ENCODE peak calls at places on chromosomes 5 and 9, in ten cellular contexts. A is heart right ventricle; Y is A549; T is neuronal stem cell; D is effector memory CD4-positive, alpha-beta T cell; Z is small intestine; P is lower lobe of right lung; J is CD4-positive, alpha-beta T cell; N is aorta; I is mammary epithelial cell. Q is an unnamed sample.

GRCh38 chr5:151313357-151313756 is 9.8 kb upstream of the SLC36A3 start:
- DNase-seq in A (no peak), Y (no peak), T (no peak), D (no peak), Z (no peak), P (no peak), J (no peak), N (no peak), I (no peak), Q (no peak)

GRCh38 chr9:38432922-38433510 is 8.8 kb upstream of the IGFBPL1 start:
- DNase-seq in A (no peak), Y (peak; percentile 34), T (no peak), D (no peak), Z (peak; percentile 30), P (no peak), J (no peak), N (no peak), I (peak; percentile 21), Q (no peak)

GRCh38 chr5:126108505-126108904 is 314.7 kb upstream of the GRAMD2B start:
- DNase-seq in A (no peak), Y (no peak), T (no peak), D (no peak), Z (no peak), P (no peak), J (no peak), N (no peak), I (peak; percentile 79), Q (no peak)

GRCh38 chr5:43140286-43140685 is 19.6 kb downstream of the ZNF131 start:
- DNase-seq in A (no peak), Y (no peak), T (no peak), D (no peak), Z (no peak), P (no peak), J (no peak), N (no peak), I (no peak), Q (no peak)

GRCh38 chr5:55437452-55437851 is 97.3 kb downstream of the PLPP1 start:
- DNase-seq in A (no peak), Y (no peak), T (no peak), D (no peak), Z (no peak), P (no peak), J (no peak), N (no peak), I (no peak), Q (no peak)

GRCh38 chr9:14106699-14107098 is 207.2 kb downstream of the NFIB start:
- DNase-seq in A (no peak), Y (no peak), T (no peak), D (no peak), Z (no peak), P (no peak), J (no peak), N (no peak), I (no peak), Q (no peak)

GRCh38 chr9:18662320-18662719 is 188.4 kb downstream of the ADAMTSL1 start:
- DNase-seq in A (no peak), Y (no peak), T (no peak), D (no peak), Z (no peak), P (no peak), J (no peak), N (no peak), I (no peak), Q (no peak)

GRCh38 chr9:116383956-116384355 is 230.4 kb downstream of the PAPPA start:
- DNase-seq in A (no peak), Y (no peak), T (no peak), D (no peak), Z (no peak), P (no peak), J (no peak), N (no peak), I (no peak), Q (no peak)

GRCh38 chr9:113738898-113739604 is 137.1 kb upstream of the ZNF618 start:
- DNase-seq in A (no peak), Y (no peak), T (no peak), D (no peak), Z (no peak), P (no peak), J (no peak), N (no peak), I (no peak), Q (no peak)

GRCh38 chr5:40084614-40085013 is 595.1 kb upstream of the PTGER4 start:
- DNase-seq in A (no peak), Y (no peak), T (no peak), D (no peak), Z (no peak), P (no peak), J (no peak), N (no peak), I (no peak), Q (no peak)
- H3K27ac ChIP-seq in A (no peak overlapping the region), Y (no peak overlapping the region), T (no peak overlapping the region), D (no peak overlapping the region), Z (no peak overlapping the region), P (no peak overlapping the region), J (no peak overlapping the region), N (no peak overlapping the region), I (no peak overlapping the region), Q (no peak overlapping the region)

DNA sequence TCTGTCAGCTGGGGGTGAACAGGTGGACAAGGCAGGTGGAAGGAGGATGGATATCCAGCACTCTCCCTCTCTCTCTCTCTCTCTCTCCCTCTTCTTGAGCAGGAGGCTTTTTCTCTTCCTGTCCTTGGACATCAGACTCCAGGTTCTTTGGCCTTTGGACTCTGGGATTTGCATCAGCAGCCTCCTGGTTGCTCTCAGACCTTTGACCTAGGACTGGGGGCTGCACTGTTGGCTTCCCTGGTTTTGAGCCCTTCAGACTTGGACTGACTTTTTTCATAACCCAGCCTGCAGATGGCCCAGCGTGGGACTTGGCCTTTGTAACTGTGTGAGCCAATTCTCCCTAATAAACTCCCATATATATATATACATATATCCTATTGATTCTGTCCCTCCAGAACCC is 35.0 kb upstream of the SEMA4D start:
- DNase-seq in A (no peak), Y (no peak), T (no peak), D (no peak), Z (peak; percentile 29), P (no peak), J (no peak), N (no peak), I (no peak), Q (no peak)
- H3K27ac ChIP-seq in A (no peak overlapping the region), Y (no peak overlapping the region), T (no peak overlapping the region), D (no peak overlapping the region), Z (no peak overlapping the region), P (no peak overlapping the region), J (no peak overlapping the region), N (no peak overlapping the region), I (no peak overlapping the region), Q (no peak overlapping the region)

DNA sequence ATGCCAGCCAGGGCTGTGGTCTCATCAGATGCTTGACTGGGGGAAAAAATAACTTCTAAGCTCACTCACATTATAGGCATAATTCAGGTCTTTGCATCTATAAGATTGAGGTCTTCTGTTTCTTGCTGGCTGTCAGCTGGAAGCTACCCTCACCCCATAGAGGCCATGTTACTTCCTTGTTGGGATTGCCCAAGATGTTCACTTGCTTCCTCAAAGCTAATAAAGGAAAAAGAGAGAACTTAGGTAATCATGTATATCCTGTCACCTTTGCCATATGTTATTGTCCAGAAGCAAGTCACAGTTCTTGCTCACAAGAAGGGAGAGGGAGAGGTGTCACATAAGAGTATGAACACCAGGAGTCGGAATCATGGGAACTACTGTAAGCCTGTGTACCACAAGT is 38.6 kb upstream of the ANKRD34B start:
- DNase-seq in A (no peak), Y (no peak), T (no peak), D (no peak), Z (no peak), P (no peak), J (no peak), N (no peak), I (no peak), Q (no peak)
- H3K27ac ChIP-seq in A (no peak overlapping the region), Y (no peak overlapping the region), T (no peak overlapping the region), D (no peak overlapping the region), Z (no peak overlapping the region), P (no peak overlapping the region), J (no peak overlapping the region), N (no peak overlapping the region), I (no peak overlapping the region), Q (no peak overlapping the region)

GRCh38 chr9:112620353-112620752 is 97.6 kb downstream of the INIP start:
- DNase-seq in A (no peak), Y (no peak), T (no peak), D (no peak), Z (peak; percentile 66), P (no peak), J (no peak), N (no peak), I (no peak), Q (no peak)
- H3K27ac ChIP-seq in A (no peak overlapping the region), Y (no peak overlapping the region), T (no peak overlapping the region), D (no peak overlapping the region), Z (no peak overlapping the region), P (no peak overlapping the region), J (no peak overlapping the region), N (no peak overlapping the region), I (no peak overlapping the region), Q (no peak overlapping the region)

GRCh38 chr5:167631191-167631590 is 660.3 kb upstream of the WWC1 start:
- DNase-seq in A (no peak), Y (no peak), T (no peak), D (no peak), Z (no peak), P (no peak), J (no peak), N (no peak), I (no peak), Q (no peak)
- H3K27ac ChIP-seq in A (no peak overlapping the region), Y (no peak overlapping the region), T (no peak overlapping the region), D (no peak overlapping the region), Z (no peak overlapping the region), P (no peak overlapping the region), J (no peak overlapping the region), N (no peak overlapping the region), I (no peak overlapping the region), Q (no peak overlapping the region)

DNA sequence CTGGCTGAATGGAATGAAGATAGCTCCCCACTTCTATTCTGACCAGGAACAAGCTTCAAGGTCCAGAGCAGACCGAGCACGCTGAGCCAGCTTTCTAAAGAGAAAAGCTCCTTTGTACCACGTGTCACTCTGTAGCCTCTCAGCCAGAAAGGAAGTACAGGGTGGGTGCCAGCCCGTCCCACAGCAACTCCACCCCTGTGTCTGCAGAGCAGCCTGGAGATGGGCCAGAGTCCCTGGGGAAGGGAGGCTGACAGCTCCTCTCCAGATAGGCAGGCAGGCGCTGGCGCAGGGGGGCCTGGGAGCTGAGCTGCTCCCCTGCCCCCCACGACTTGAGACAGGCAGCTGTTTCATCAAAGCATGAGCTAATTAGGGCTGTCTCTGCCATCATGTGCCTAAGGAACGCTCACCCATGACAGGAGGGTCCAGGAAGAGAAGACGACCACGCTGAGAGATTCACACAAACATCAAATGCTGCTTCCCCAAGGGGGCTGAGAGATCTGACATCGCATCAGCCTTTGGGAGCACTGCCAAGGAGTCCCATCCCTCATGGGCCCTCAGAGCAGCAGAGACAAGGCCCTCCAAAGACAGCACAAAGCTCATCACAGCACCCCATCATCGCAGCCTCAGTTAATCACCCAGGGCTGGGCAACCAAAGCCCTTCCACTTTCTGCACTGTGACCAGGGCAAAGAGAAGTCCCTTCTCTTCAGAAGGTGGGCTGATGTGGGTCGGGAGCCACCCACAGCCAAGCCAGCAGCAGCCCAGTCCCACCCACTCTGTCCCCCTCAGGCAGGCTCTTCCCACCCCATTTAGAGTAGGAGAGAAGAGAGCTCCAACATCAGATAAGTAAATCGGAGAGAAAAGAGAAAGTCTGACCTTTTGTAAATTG is 78.5 kb upstream of the LRRTM2 start:
- DNase-seq in A (peak; percentile 91), Y (no peak), T (no peak), D (no peak), Z (peak; percentile 77), P (peak; percentile 86), J (no peak), N (peak; percentile 88), I (no peak), Q (peak; percentile 87)
- H3K27ac ChIP-seq in A (peak overlapping the region; percentile 89), Y (no peak overlapping the region), T (no peak overlapping the region), D (no peak overlapping the region), Z (no peak overlapping the region), P (peak overlapping the region; percentile 68), J (no peak overlapping the region), N (no peak overlapping the region), I (no peak overlapping the region), Q (peak overlapping the region; percentile 81)

Q was measured in WERI-Rb-1.